ENCODE peak calls at places on chromosomes 5 and 9, in seven cellular contexts. One of them, this sample, is unnamed.

GRCh38 chr9:77600810-77601209 is 47.3 kb downstream of the GNA14 start:
- DNase-seq in EH: no peak
- DNase-seq in activated B cell treated with CpG ODN at 0.5 μM for 24 hours: no peak
- DNase-seq in BE2C: no peak
- DNase-seq in nucleus accumbens: no peak
- DNase-seq in T-cell: no peak
- DNase-seq in adrenal gland: no peak
- DNase-seq in this sample: no peak

GRCh38 chr9:71490810-71491209 is 277.5 kb downstream of the CEMIP2 start:
- DNase-seq in EH: peak; percentile 0
- DNase-seq in activated B cell treated with CpG ODN at 0.5 μM for 24 hours: no peak
- DNase-seq in BE2C: no peak
- DNase-seq in nucleus accumbens: no peak
- DNase-seq in T-cell: no peak
- DNase-seq in adrenal gland: no peak
- DNase-seq in this sample: no peak

GRCh38 chr9:127388037-127388855 is 8.7 kb upstream of the SLC2A8 start:
- DNase-seq in EH: peak; percentile 98
- DNase-seq in activated B cell treated with CpG ODN at 0.5 μM for 24 hours: no peak
- DNase-seq in BE2C: no peak
- DNase-seq in nucleus accumbens: no peak
- DNase-seq in T-cell: peak; percentile 73
- DNase-seq in adrenal gland: peak; percentile 86
- DNase-seq in this sample: peak; percentile 81

GRCh38 chr9:37449877-37450632 is 15.2 kb downstream of the ZBTB5 start:
- DNase-seq in EH: no peak
- DNase-seq in activated B cell treated with CpG ODN at 0.5 μM for 24 hours: no peak
- DNase-seq in BE2C: peak; percentile 86
- DNase-seq in nucleus accumbens: peak; percentile 73
- DNase-seq in T-cell: no peak
- DNase-seq in adrenal gland: peak; percentile 51
- DNase-seq in this sample: no peak

GRCh38 chr5:169667896-169668674 is 31.0 kb downstream of the DOCK2 start:
- DNase-seq in EH: peak; percentile 63
- DNase-seq in activated B cell treated with CpG ODN at 0.5 μM for 24 hours: no peak
- DNase-seq in BE2C: no peak
- DNase-seq in nucleus accumbens: no peak
- DNase-seq in T-cell: no peak
- DNase-seq in adrenal gland: no peak
- DNase-seq in this sample: no peak

GRCh38 chr5:79448336-79448735 is 65.6 kb downstream of the HOMER1 start:
- DNase-seq in EH: peak; percentile 74
- DNase-seq in activated B cell treated with CpG ODN at 0.5 μM for 24 hours: no peak
- DNase-seq in BE2C: no peak
- DNase-seq in nucleus accumbens: no peak
- DNase-seq in T-cell: no peak
- DNase-seq in adrenal gland: no peak
- DNase-seq in this sample: no peak

GRCh38 chr9:90921104-90921503 is 119.5 kb downstream of the SYK start:
- DNase-seq in EH: no peak
- DNase-seq in activated B cell treated with CpG ODN at 0.5 μM for 24 hours: no peak
- DNase-seq in BE2C: peak; percentile 67
- DNase-seq in nucleus accumbens: peak; percentile 22
- DNase-seq in T-cell: no peak
- DNase-seq in adrenal gland: peak; percentile 79
- DNase-seq in this sample: no peak

GRCh38 chr9:126000731-126001580 is 253.8 kb downstream of the PBX3 start:
- DNase-seq in EH: no peak
- DNase-seq in activated B cell treated with CpG ODN at 0.5 μM for 24 hours: peak; percentile 6
- DNase-seq in BE2C: no peak
- DNase-seq in nucleus accumbens: no peak
- DNase-seq in T-cell: no peak
- DNase-seq in adrenal gland: no peak
- DNase-seq in this sample: no peak

GRCh38 chr5:28809811-28810750 is 1771.7 kb upstream of the CDH9 start:
- DNase-seq in EH: no peak
- DNase-seq in activated B cell treated with CpG ODN at 0.5 μM for 24 hours: no peak
- DNase-seq in BE2C: no peak
- DNase-seq in nucleus accumbens: no peak
- DNase-seq in T-cell: no peak
- DNase-seq in adrenal gland: no peak
- DNase-seq in this sample: no peak

GRCh38 chr5:38540348-38540747 is 16.1 kb downstream of the LIFR start:
- DNase-seq in EH: no peak
- DNase-seq in activated B cell treated with CpG ODN at 0.5 μM for 24 hours: no peak
- DNase-seq in BE2C: peak; percentile 56
- DNase-seq in nucleus accumbens: peak; percentile 51
- DNase-seq in T-cell: no peak
- DNase-seq in adrenal gland: peak; percentile 64
- DNase-seq in this sample: no peak

GRCh38 chr5:178644826-178645545 is 18.1 kb upstream of the CLK4 start:
- DNase-seq in EH: peak; percentile 57
- DNase-seq in activated B cell treated with CpG ODN at 0.5 μM for 24 hours: no peak
- DNase-seq in BE2C: no peak
- DNase-seq in nucleus accumbens: no peak
- DNase-seq in T-cell: no peak
- DNase-seq in adrenal gland: peak; percentile 2
- DNase-seq in this sample: no peak

GRCh38 chr5:150616024-150616470 is 24.4 kb upstream of the SYNPO start:
- DNase-seq in EH: no peak
- DNase-seq in activated B cell treated with CpG ODN at 0.5 μM for 24 hours: no peak
- DNase-seq in BE2C: peak; percentile 94
- DNase-seq in nucleus accumbens: no peak
- DNase-seq in T-cell: no peak
- DNase-seq in adrenal gland: peak; percentile 94
- DNase-seq in this sample: no peak

GRCh38 chr5:138382347-138382746 is 29.9 kb downstream of the KDM3B start:
- DNase-seq in EH: no peak
- DNase-seq in activated B cell treated with CpG ODN at 0.5 μM for 24 hours: no peak
- DNase-seq in BE2C: no peak
- DNase-seq in nucleus accumbens: no peak
- DNase-seq in T-cell: no peak
- DNase-seq in adrenal gland: no peak
- DNase-seq in this sample: no peak

GRCh38 chr5:77390795-77391194 is 101.3 kb downstream of the WDR41 start:
- DNase-seq in EH: peak; percentile 83
- DNase-seq in activated B cell treated with CpG ODN at 0.5 μM for 24 hours: no peak
- DNase-seq in BE2C: no peak
- DNase-seq in nucleus accumbens: no peak
- DNase-seq in T-cell: no peak
- DNase-seq in adrenal gland: no peak
- DNase-seq in this sample: no peak

GRCh38 chr5:148913985-148914421 is 87.6 kb downstream of the ADRB2 start:
- DNase-seq in EH: peak; percentile 97
- DNase-seq in activated B cell treated with CpG ODN at 0.5 μM for 24 hours: no peak
- DNase-seq in BE2C: no peak
- DNase-seq in nucleus accumbens: no peak
- DNase-seq in T-cell: no peak
- DNase-seq in adrenal gland: no peak
- DNase-seq in this sample: no peak

GRCh38 chr9:72037571-72037970 is 22.8 kb downstream of the C9orf57 start:
- DNase-seq in EH: no peak
- DNase-seq in activated B cell treated with CpG ODN at 0.5 μM for 24 hours: no peak
- DNase-seq in BE2C: no peak
- DNase-seq in nucleus accumbens: no peak
- DNase-seq in T-cell: no peak
- DNase-seq in adrenal gland: no peak
- DNase-seq in this sample: no peak

GRCh38 chr5:150214289-150214688 is 24.4 kb downstream of the SLC6A7 start:
- DNase-seq in EH: peak; percentile 61
- DNase-seq in activated B cell treated with CpG ODN at 0.5 μM for 24 hours: no peak
- DNase-seq in BE2C: no peak
- DNase-seq in nucleus accumbens: no peak
- DNase-seq in T-cell: no peak
- DNase-seq in adrenal gland: no peak
- DNase-seq in this sample: no peak

GRCh38 chr5:16492398-16493175 is 27.0 kb upstream of the ZNF622 start:
- DNase-seq in EH: peak; percentile 40
- DNase-seq in activated B cell treated with CpG ODN at 0.5 μM for 24 hours: no peak
- DNase-seq in BE2C: no peak
- DNase-seq in nucleus accumbens: peak; percentile 10
- DNase-seq in T-cell: no peak
- DNase-seq in adrenal gland: no peak
- DNase-seq in this sample: no peak

GRCh38 chr9:124741681-124742080 is 29.4 kb downstream of the NR6A1 start:
- DNase-seq in EH: no peak
- DNase-seq in activated B cell treated with CpG ODN at 0.5 μM for 24 hours: no peak
- DNase-seq in BE2C: peak; percentile 31
- DNase-seq in nucleus accumbens: no peak
- DNase-seq in T-cell: no peak
- DNase-seq in adrenal gland: no peak
- DNase-seq in this sample: no peak

GRCh38 chr5:548256-548655 is 24.0 kb upstream of the SLC9A3 start:
- DNase-seq in EH: peak; percentile 52
- DNase-seq in activated B cell treated with CpG ODN at 0.5 μM for 24 hours: no peak
- DNase-seq in BE2C: peak; percentile 1
- DNase-seq in nucleus accumbens: no peak
- DNase-seq in T-cell: no peak
- DNase-seq in adrenal gland: no peak
- DNase-seq in this sample: no peak

GRCh38 chr9:136095495-136096058 is 488 bp upstream of the NACC2 start:
- DNase-seq in EH: peak; percentile 46
- DNase-seq in activated B cell treated with CpG ODN at 0.5 μM for 24 hours: no peak
- DNase-seq in BE2C: no peak
- DNase-seq in nucleus accumbens: no peak
- DNase-seq in T-cell: no peak
- DNase-seq in adrenal gland: no peak
- DNase-seq in this sample: no peak

GRCh38 chr9:76996700-76997099 is 22.8 kb upstream of the FOXB2 start:
- DNase-seq in EH: peak; percentile 48
- DNase-seq in activated B cell treated with CpG ODN at 0.5 μM for 24 hours: no peak
- DNase-seq in BE2C: peak; percentile 75
- DNase-seq in nucleus accumbens: peak; percentile 11
- DNase-seq in T-cell: no peak
- DNase-seq in adrenal gland: peak; percentile 76
- DNase-seq in this sample: no peak

GRCh38 chr5:138240690-138241385 is 27.7 kb upstream of the CDC23 start:
- DNase-seq in EH: no peak
- DNase-seq in activated B cell treated with CpG ODN at 0.5 μM for 24 hours: no peak
- DNase-seq in BE2C: no peak
- DNase-seq in nucleus accumbens: no peak
- DNase-seq in T-cell: no peak
- DNase-seq in adrenal gland: no peak
- DNase-seq in this sample: no peak

GRCh38 chr5:142422426-142422825 is 97.6 kb upstream of the SPRY4 start:
- DNase-seq in EH: peak; percentile 78
- DNase-seq in activated B cell treated with CpG ODN at 0.5 μM for 24 hours: no peak
- DNase-seq in BE2C: no peak
- DNase-seq in nucleus accumbens: no peak
- DNase-seq in T-cell: no peak
- DNase-seq in adrenal gland: no peak
- DNase-seq in this sample: no peak

GRCh38 chr5:142063878-142064331 is 44.7 kb upstream of the NDFIP1 start:
- DNase-seq in EH: peak; percentile 74
- DNase-seq in activated B cell treated with CpG ODN at 0.5 μM for 24 hours: no peak
- DNase-seq in BE2C: peak; percentile 94
- DNase-seq in nucleus accumbens: peak; percentile 98
- DNase-seq in T-cell: peak; percentile 15
- DNase-seq in adrenal gland: peak; percentile 90
- DNase-seq in this sample: no peak

GRCh38 chr5:56382896-56383295 is 149.8 kb upstream of the ANKRD55 start:
- DNase-seq in EH: no peak
- DNase-seq in activated B cell treated with CpG ODN at 0.5 μM for 24 hours: no peak
- DNase-seq in BE2C: no peak
- DNase-seq in nucleus accumbens: no peak
- DNase-seq in T-cell: no peak
- DNase-seq in adrenal gland: no peak
- DNase-seq in this sample: no peak

GRCh38 chr5:159463590-159464321 is 133.5 kb upstream of the IL12B start:
- DNase-seq in EH: peak; percentile 66
- DNase-seq in activated B cell treated with CpG ODN at 0.5 μM for 24 hours: no peak
- DNase-seq in BE2C: no peak
- DNase-seq in nucleus accumbens: no peak
- DNase-seq in T-cell: no peak
- DNase-seq in adrenal gland: no peak
- DNase-seq in this sample: no peak

GRCh38 chr5:148963679-148964078 is 99.2 kb downstream of the SH3TC2 start:
- DNase-seq in EH: no peak
- DNase-seq in activated B cell treated with CpG ODN at 0.5 μM for 24 hours: no peak
- DNase-seq in BE2C: no peak
- DNase-seq in nucleus accumbens: no peak
- DNase-seq in T-cell: no peak
- DNase-seq in adrenal gland: no peak
- DNase-seq in this sample: peak; percentile 78

GRCh38 chr9:101468116-101468515 is 32.5 kb upstream of the ALDOB start:
- DNase-seq in EH: no peak
- DNase-seq in activated B cell treated with CpG ODN at 0.5 μM for 24 hours: no peak
- DNase-seq in BE2C: peak; percentile 40
- DNase-seq in nucleus accumbens: peak; percentile 58
- DNase-seq in T-cell: no peak
- DNase-seq in adrenal gland: no peak
- DNase-seq in this sample: no peak

GRCh38 chr5:179242676-179243075 is 102.6 kb downstream of the ADAMTS2 start:
- DNase-seq in EH: no peak
- DNase-seq in activated B cell treated with CpG ODN at 0.5 μM for 24 hours: no peak
- DNase-seq in BE2C: no peak
- DNase-seq in nucleus accumbens: no peak
- DNase-seq in T-cell: no peak
- DNase-seq in adrenal gland: no peak
- DNase-seq in this sample: no peak

GRCh38 chr5:134561871-134562296 is 36.4 kb downstream of the JADE2 start:
- DNase-seq in EH: peak; percentile 68
- DNase-seq in activated B cell treated with CpG ODN at 0.5 μM for 24 hours: no peak
- DNase-seq in BE2C: peak; percentile 39
- DNase-seq in nucleus accumbens: no peak
- DNase-seq in T-cell: no peak
- DNase-seq in adrenal gland: peak; percentile 96
- DNase-seq in this sample: no peak

GRCh38 chr5:150155258-150156032 is at the start of gene PDGFRB:
- DNase-seq in EH: peak; percentile 96
- DNase-seq in activated B cell treated with CpG ODN at 0.5 μM for 24 hours: peak; percentile 42
- DNase-seq in BE2C: peak; percentile 95
- DNase-seq in nucleus accumbens: peak; percentile 80
- DNase-seq in T-cell: peak; percentile 49
- DNase-seq in adrenal gland: peak; percentile 90
- DNase-seq in this sample: no peak

GRCh38 chr5:92518318-92518913 is 1062.6 kb downstream of the NR2F1-AS1 start:
- DNase-seq in EH: peak; percentile 58
- DNase-seq in activated B cell treated with CpG ODN at 0.5 μM for 24 hours: no peak
- DNase-seq in BE2C: peak; percentile 28
- DNase-seq in nucleus accumbens: no peak
- DNase-seq in T-cell: no peak
- DNase-seq in adrenal gland: no peak
- DNase-seq in this sample: peak; percentile 32

GRCh38 chr5:38641003-38641402 is 84.6 kb upstream of the LIFR start:
- DNase-seq in EH: no peak
- DNase-seq in activated B cell treated with CpG ODN at 0.5 μM for 24 hours: no peak
- DNase-seq in BE2C: no peak
- DNase-seq in nucleus accumbens: no peak
- DNase-seq in T-cell: no peak
- DNase-seq in adrenal gland: no peak
- DNase-seq in this sample: no peak

GRCh38 chr9:133889498-133890301 is 102.4 kb downstream of the VAV2 start:
- DNase-seq in EH: peak; percentile 64
- DNase-seq in activated B cell treated with CpG ODN at 0.5 μM for 24 hours: no peak
- DNase-seq in BE2C: peak; percentile 53
- DNase-seq in nucleus accumbens: no peak
- DNase-seq in T-cell: no peak
- DNase-seq in adrenal gland: peak; percentile 83
- DNase-seq in this sample: no peak

GRCh38 chr5:133526368-133526767 is 86.0 kb downstream of the FSTL4 start:
- DNase-seq in EH: no peak
- DNase-seq in activated B cell treated with CpG ODN at 0.5 μM for 24 hours: no peak
- DNase-seq in BE2C: no peak
- DNase-seq in nucleus accumbens: no peak
- DNase-seq in T-cell: no peak
- DNase-seq in adrenal gland: no peak
- DNase-seq in this sample: no peak

This sample was measured in AML-193.